ENCODE peak calls at places on chromosomes 13 and 19, in ten cellular contexts. H is HFFc6, W is cardiac fibroblast, V is neural progenitor cell, G is ascending aorta, S is AG04450, N is neural crest cell, D is psoas muscle, M is GM10248, F is upper lobe of left lung. O is an unnamed sample.

GRCh38 chr13:38008636-38009035 is 139.1 kb upstream of the TRPC4 start:
- DNase-seq in H (no peak), W (peak; percentile 33), V (no peak), G (no peak), S (no peak), N (no peak), D (no peak), M (no peak), F (no peak), O (no peak)

GRCh38 chr13:56735537-56735942 is 405.2 kb upstream of the PRR20A start:
- DNase-seq in H (no peak), W (no peak), V (peak; percentile 24), G (no peak), S (no peak), N (no peak), D (no peak), M (no peak), F (peak; percentile 79), O (no peak)

GRCh38 chr19:14871619-14872230 is 14.2 kb downstream of the OR7A17 start:
- DNase-seq in H (no peak), W (peak; percentile 33), V (no peak), G (no peak), S (no peak), N (no peak), D (no peak), M (peak; percentile 33), F (no peak), O (no peak)

GRCh38 chr19:35194022-35194984 is 34.2 kb downstream of the FAM187B start:
- DNase-seq in H (no peak), W (no peak), V (no peak), G (no peak), S (no peak), N (no peak), D (no peak), M (no peak), F (no peak), O (no peak)

GRCh38 chr13:42071667-42072419 is 23.4 kb downstream of the DGKH start:
- DNase-seq in H (no peak), W (peak; percentile 48), V (no peak), G (no peak), S (no peak), N (no peak), D (no peak), M (no peak), F (peak; percentile 13), O (no peak)

GRCh38 chr13:110173247-110173818 is 133.6 kb downstream of the COL4A1 start:
- DNase-seq in H (peak; percentile 8), W (peak; percentile 26), V (no peak), G (no peak), S (no peak), N (no peak), D (no peak), M (no peak), F (no peak), O (no peak)

GRCh38 chr13:77386880-77387606 is 60.1 kb upstream of the MYCBP2 start:
- DNase-seq in H (peak; percentile 69), W (peak; percentile 86), V (no peak), G (peak; percentile 84), S (no peak), N (no peak), D (no peak), M (peak; percentile 28), F (no peak), O (no peak)

GRCh38 chr19:24178207-24178606 is 91.2 kb downstream of the ZNF254 start:
- DNase-seq in H (no peak), W (no peak), V (no peak), G (no peak), S (no peak), N (no peak), D (no peak), M (no peak), F (peak; percentile 32), O (no peak)

GRCh38 chr19:4721196-4721595 is 2.4 kb downstream of the DPP9 start:
- DNase-seq in H (no peak), W (no peak), V (no peak), G (no peak), S (no peak), N (no peak), D (no peak), M (no peak), F (no peak), O (no peak)

GRCh38 chr19:4722671-4723464 is 774 bp downstream of the DPP9 start:
- DNase-seq in H (no peak), W (peak; percentile 84), V (peak; percentile 10), G (peak; percentile 84), S (no peak), N (no peak), D (no peak), M (peak; percentile 53), F (no peak), O (no peak)

GRCh38 chr19:4724252-4724514 is 541 bp upstream of the DPP9 start:
- DNase-seq in H (no peak), W (no peak), V (no peak), G (no peak), S (no peak), N (no peak), D (no peak), M (no peak), F (no peak), O (no peak)

GRCh38 chr19:4720037-4720700 is 3.5 kb downstream of the DPP9 start:
- DNase-seq in H (no peak), W (no peak), V (no peak), G (no peak), S (no peak), N (no peak), D (no peak), M (no peak), F (no peak), O (no peak)

DNA sequence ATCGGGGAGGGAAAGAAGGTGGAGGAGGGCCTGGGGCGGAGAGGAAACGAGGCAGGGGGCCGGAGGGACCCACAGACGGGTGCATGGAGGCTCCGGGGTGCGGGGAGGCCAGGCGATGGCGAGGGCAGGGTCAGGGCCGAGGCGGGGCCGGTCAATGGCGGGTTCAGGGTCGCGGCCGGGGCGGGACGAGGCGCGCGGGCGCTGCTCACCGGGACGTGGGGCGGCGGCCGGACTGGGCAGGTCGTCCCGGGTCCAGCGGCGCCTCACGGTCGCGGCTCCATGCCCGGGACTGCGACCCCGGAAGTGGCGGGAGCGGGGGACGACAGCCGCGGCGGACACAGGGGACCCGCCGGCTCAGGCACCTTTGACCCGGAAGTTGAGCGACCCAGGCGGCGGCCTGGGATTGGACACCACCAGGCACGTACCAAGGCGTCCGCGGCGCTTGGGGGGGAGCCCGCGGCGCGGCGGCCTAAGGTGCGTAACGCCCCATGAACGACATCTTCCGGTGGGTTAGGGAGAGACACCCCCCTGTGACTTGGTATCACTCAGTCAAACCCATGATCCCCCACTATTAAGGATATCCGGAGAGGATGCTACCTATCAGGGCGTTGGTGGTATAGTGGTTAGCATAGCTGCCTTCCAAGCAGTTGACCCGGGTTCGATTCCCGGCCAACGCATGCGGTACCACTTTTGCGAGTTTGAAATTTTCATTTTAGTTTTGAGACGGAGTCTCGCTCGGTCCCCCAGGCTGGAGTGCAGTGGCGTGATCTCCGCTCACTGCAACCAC is at the start of gene DPP9:
- DNase-seq in H (peak; percentile 95), W (peak; percentile 99), V (peak; percentile 99), G (peak; percentile 99), S (peak; percentile 96), N (peak; percentile 99), D (peak; percentile 98), M (peak; percentile 100), F (peak; percentile 99), O (peak; percentile 87)
- TF ChIP-seq CTCF in H (peak; percentile 69), W (peak; percentile 18), V (peak; percentile 13), G (peak; percentile 41), S (peak; percentile 31), N (no peak), D (peak; percentile 17), M (peak; percentile 40), F (peak; percentile 69), O (peak; percentile 49)

GRCh38 chr13:48647625-48648024 is 6.1 kb upstream of the CYSLTR2 start:
- DNase-seq in H (no peak), W (no peak), V (no peak), G (no peak), S (no peak), N (no peak), D (no peak), M (no peak), F (no peak), O (no peak)
- TF ChIP-seq CTCF in H (no peak), W (no peak), V (peak; percentile 14), G (no peak), S (no peak), N (no peak), D (no peak), M (no peak), F (no peak), O (no peak)

GRCh38 chr19:42287826-42288107 is 14.2 kb upstream of the PRR19 start:
- DNase-seq in H (no peak), W (no peak), V (no peak), G (no peak), S (no peak), N (no peak), D (peak; percentile 7), M (no peak), F (no peak), O (no peak)

GRCh38 chr19:42289556-42290041 is 12.3 kb upstream of the PRR19 start:
- DNase-seq in H (no peak), W (no peak), V (no peak), G (no peak), S (no peak), N (no peak), D (peak; percentile 13), M (no peak), F (no peak), O (no peak)

GRCh38 chr19:42290136-42290522 is 11.8 kb upstream of the PRR19 start:
- DNase-seq in H (no peak), W (no peak), V (no peak), G (peak; percentile 60), S (no peak), N (no peak), D (peak; percentile 7), M (no peak), F (peak; percentile 57), O (no peak)

GRCh38 chr19:42288411-42288810 is 13.5 kb upstream of the PRR19 start:
- DNase-seq in H (no peak), W (no peak), V (no peak), G (no peak), S (no peak), N (no peak), D (peak; percentile 8), M (no peak), F (no peak), O (no peak)

GRCh38 chr19:42288881-42289555 is 12.9 kb upstream of the PRR19 start:
- DNase-seq in H (no peak), W (no peak), V (no peak), G (no peak), S (no peak), N (no peak), D (peak; percentile 10), M (no peak), F (peak; percentile 77), O (no peak)
- TF ChIP-seq CTCF in H (peak; percentile 27), W (no peak), V (no peak), G (no peak), S (no peak), N (no peak), D (no peak), M (no peak), F (no peak), O (peak; percentile 19)

DNA sequence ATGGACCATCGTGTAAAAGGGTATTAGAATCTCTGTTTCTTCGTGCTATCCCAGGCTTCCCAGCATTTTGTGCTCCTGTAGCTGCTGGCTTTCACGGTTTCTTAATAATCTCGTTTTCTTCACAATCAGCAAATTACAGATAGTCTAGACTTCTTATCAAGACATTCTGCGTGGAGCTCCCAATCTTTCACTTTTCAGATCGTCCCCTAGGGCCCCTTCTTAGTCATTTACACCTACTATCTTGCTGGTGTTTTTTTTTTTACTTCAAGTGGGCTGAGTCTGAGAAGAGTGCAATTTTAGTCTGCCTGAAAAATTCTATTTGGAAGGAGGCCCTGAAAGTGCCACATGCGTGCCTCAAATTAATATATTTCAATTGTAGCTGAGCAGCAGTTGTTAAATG is 275.1 kb downstream of the SHISA2 start:
- DNase-seq in H (no peak), W (no peak), V (no peak), G (no peak), S (no peak), N (no peak), D (no peak), M (no peak), F (no peak), O (no peak)
- TF ChIP-seq CTCF in H (no peak), W (no peak), V (no peak), G (no peak), S (no peak), N (no peak), D (no peak), M (no peak), F (no peak), O (no peak)

O was measured in mesothelial cell of epicardium.